ENCODE peak calls at places on chromosomes 3 and 15, in eight cellular contexts. One of them, this sample, is unnamed.

GRCh38 chr3:134325722-134326121 is 48.5 kb downstream of the AMOTL2 start:
- DNase-seq in activated B cell treated with CpG ODN at 0.5 μM for 24 hours: no peak
- DNase-seq in cerebellum: no peak
- DNase-seq in endothelial cell: no peak
- DNase-seq in DMS79: no peak
- DNase-seq in glutamatergic neuron: no peak
- DNase-seq in activated CD8-positive, alpha-beta memory T cell treated with anti-CD3 and anti-CD28 coated beads, Interleukin-2, amount 50 U/mL, for 4 hours: no peak
- DNase-seq in stimulated activated CD8-positive, alpha-beta memory T cell treated with anti-CD3 and anti-CD28 coated beads, Interleukin-7, amount 100 ng/mL, for 4 hours: no peak
- DNase-seq in this sample: no peak

GRCh38 chr3:125143982-125144652 is 68.4 kb downstream of the SLC12A8 start:
- DNase-seq in activated B cell treated with CpG ODN at 0.5 μM for 24 hours: no peak
- DNase-seq in cerebellum: no peak
- DNase-seq in endothelial cell: no peak
- DNase-seq in DMS79: no peak
- DNase-seq in glutamatergic neuron: no peak
- DNase-seq in activated CD8-positive, alpha-beta memory T cell treated with anti-CD3 and anti-CD28 coated beads, Interleukin-2, amount 50 U/mL, for 4 hours: no peak
- DNase-seq in stimulated activated CD8-positive, alpha-beta memory T cell treated with anti-CD3 and anti-CD28 coated beads, Interleukin-7, amount 100 ng/mL, for 4 hours: no peak
- DNase-seq in this sample: no peak

GRCh38 chr15:90420488-90420850 is 32.4 kb downstream of the IQGAP1 start:
- DNase-seq in activated B cell treated with CpG ODN at 0.5 μM for 24 hours: no peak
- DNase-seq in cerebellum: no peak
- DNase-seq in endothelial cell: no peak
- DNase-seq in DMS79: no peak
- DNase-seq in glutamatergic neuron: no peak
- DNase-seq in activated CD8-positive, alpha-beta memory T cell treated with anti-CD3 and anti-CD28 coated beads, Interleukin-2, amount 50 U/mL, for 4 hours: no peak
- DNase-seq in stimulated activated CD8-positive, alpha-beta memory T cell treated with anti-CD3 and anti-CD28 coated beads, Interleukin-7, amount 100 ng/mL, for 4 hours: no peak
- DNase-seq in this sample: no peak

GRCh38 chr15:81088496-81088895 is 45.6 kb upstream of the CFAP161 start:
- DNase-seq in activated B cell treated with CpG ODN at 0.5 μM for 24 hours: no peak
- DNase-seq in cerebellum: no peak
- DNase-seq in endothelial cell: no peak
- DNase-seq in DMS79: no peak
- DNase-seq in glutamatergic neuron: no peak
- DNase-seq in activated CD8-positive, alpha-beta memory T cell treated with anti-CD3 and anti-CD28 coated beads, Interleukin-2, amount 50 U/mL, for 4 hours: no peak
- DNase-seq in stimulated activated CD8-positive, alpha-beta memory T cell treated with anti-CD3 and anti-CD28 coated beads, Interleukin-7, amount 100 ng/mL, for 4 hours: no peak
- DNase-seq in this sample: no peak

GRCh38 chr15:82764740-82765139 is 41.1 kb downstream of the FSD2 start:
- DNase-seq in activated B cell treated with CpG ODN at 0.5 μM for 24 hours: no peak
- DNase-seq in cerebellum: no peak
- DNase-seq in endothelial cell: no peak
- DNase-seq in DMS79: no peak
- DNase-seq in glutamatergic neuron: no peak
- DNase-seq in activated CD8-positive, alpha-beta memory T cell treated with anti-CD3 and anti-CD28 coated beads, Interleukin-2, amount 50 U/mL, for 4 hours: no peak
- DNase-seq in stimulated activated CD8-positive, alpha-beta memory T cell treated with anti-CD3 and anti-CD28 coated beads, Interleukin-7, amount 100 ng/mL, for 4 hours: no peak
- DNase-seq in this sample: no peak

GRCh38 chr3:159785276-159785675 is 203.4 kb upstream of the IL12A start:
- DNase-seq in activated B cell treated with CpG ODN at 0.5 μM for 24 hours: no peak
- DNase-seq in cerebellum: no peak
- DNase-seq in endothelial cell: no peak
- DNase-seq in DMS79: no peak
- DNase-seq in glutamatergic neuron: no peak
- DNase-seq in activated CD8-positive, alpha-beta memory T cell treated with anti-CD3 and anti-CD28 coated beads, Interleukin-2, amount 50 U/mL, for 4 hours: no peak
- DNase-seq in stimulated activated CD8-positive, alpha-beta memory T cell treated with anti-CD3 and anti-CD28 coated beads, Interleukin-7, amount 100 ng/mL, for 4 hours: no peak
- DNase-seq in this sample: no peak

GRCh38 chr3:102415553-102415952 is 19.3 kb upstream of the ZPLD1 start:
- DNase-seq in activated B cell treated with CpG ODN at 0.5 μM for 24 hours: no peak
- DNase-seq in cerebellum: no peak
- DNase-seq in endothelial cell: no peak
- DNase-seq in DMS79: no peak
- DNase-seq in glutamatergic neuron: no peak
- DNase-seq in activated CD8-positive, alpha-beta memory T cell treated with anti-CD3 and anti-CD28 coated beads, Interleukin-2, amount 50 U/mL, for 4 hours: no peak
- DNase-seq in stimulated activated CD8-positive, alpha-beta memory T cell treated with anti-CD3 and anti-CD28 coated beads, Interleukin-7, amount 100 ng/mL, for 4 hours: no peak
- DNase-seq in this sample: no peak

GRCh38 chr15:32677238-32677750 is 35.8 kb downstream of the SCG5 start:
- DNase-seq in activated B cell treated with CpG ODN at 0.5 μM for 24 hours: no peak
- DNase-seq in cerebellum: no peak
- DNase-seq in endothelial cell: no peak
- DNase-seq in DMS79: peak
- DNase-seq in glutamatergic neuron: no peak
- DNase-seq in activated CD8-positive, alpha-beta memory T cell treated with anti-CD3 and anti-CD28 coated beads, Interleukin-2, amount 50 U/mL, for 4 hours: no peak
- DNase-seq in stimulated activated CD8-positive, alpha-beta memory T cell treated with anti-CD3 and anti-CD28 coated beads, Interleukin-7, amount 100 ng/mL, for 4 hours: no peak
- DNase-seq in this sample: no peak

GRCh38 chr15:100994597-100995446 is 75.7 kb downstream of the LRRK1 start:
- DNase-seq in activated B cell treated with CpG ODN at 0.5 μM for 24 hours: no peak
- DNase-seq in cerebellum: no peak
- DNase-seq in endothelial cell: no peak
- DNase-seq in DMS79: peak
- DNase-seq in glutamatergic neuron: no peak
- DNase-seq in activated CD8-positive, alpha-beta memory T cell treated with anti-CD3 and anti-CD28 coated beads, Interleukin-2, amount 50 U/mL, for 4 hours: no peak
- DNase-seq in stimulated activated CD8-positive, alpha-beta memory T cell treated with anti-CD3 and anti-CD28 coated beads, Interleukin-7, amount 100 ng/mL, for 4 hours: no peak
- DNase-seq in this sample: no peak

GRCh38 chr15:74548236-74548635 is 7.2 kb downstream of the ARID3B start:
- DNase-seq in activated B cell treated with CpG ODN at 0.5 μM for 24 hours: no peak
- DNase-seq in cerebellum: no peak
- DNase-seq in endothelial cell: no peak
- DNase-seq in DMS79: no peak
- DNase-seq in glutamatergic neuron: no peak
- DNase-seq in activated CD8-positive, alpha-beta memory T cell treated with anti-CD3 and anti-CD28 coated beads, Interleukin-2, amount 50 U/mL, for 4 hours: no peak
- DNase-seq in stimulated activated CD8-positive, alpha-beta memory T cell treated with anti-CD3 and anti-CD28 coated beads, Interleukin-7, amount 100 ng/mL, for 4 hours: no peak
- DNase-seq in this sample: no peak

GRCh38 chr3:46824561-46824960 is 38.7 kb downstream of the MYL3 start:
- DNase-seq in activated B cell treated with CpG ODN at 0.5 μM for 24 hours: no peak
- DNase-seq in cerebellum: no peak
- DNase-seq in endothelial cell: no peak
- DNase-seq in DMS79: no peak
- DNase-seq in glutamatergic neuron: no peak
- DNase-seq in activated CD8-positive, alpha-beta memory T cell treated with anti-CD3 and anti-CD28 coated beads, Interleukin-2, amount 50 U/mL, for 4 hours: no peak
- DNase-seq in stimulated activated CD8-positive, alpha-beta memory T cell treated with anti-CD3 and anti-CD28 coated beads, Interleukin-7, amount 100 ng/mL, for 4 hours: no peak
- DNase-seq in this sample: no peak

GRCh38 chr3:52352566-52352965 is 36.4 kb downstream of the DNAH1 start:
- DNase-seq in activated B cell treated with CpG ODN at 0.5 μM for 24 hours: no peak
- DNase-seq in cerebellum: no peak
- DNase-seq in endothelial cell: no peak
- DNase-seq in DMS79: peak
- DNase-seq in glutamatergic neuron: no peak
- DNase-seq in activated CD8-positive, alpha-beta memory T cell treated with anti-CD3 and anti-CD28 coated beads, Interleukin-2, amount 50 U/mL, for 4 hours: no peak
- DNase-seq in stimulated activated CD8-positive, alpha-beta memory T cell treated with anti-CD3 and anti-CD28 coated beads, Interleukin-7, amount 100 ng/mL, for 4 hours: no peak
- DNase-seq in this sample: peak

GRCh38 chr3:632571-633170 is 436.1 kb downstream of the CHL1 start:
- DNase-seq in activated B cell treated with CpG ODN at 0.5 μM for 24 hours: no peak
- DNase-seq in cerebellum: peak
- DNase-seq in endothelial cell: peak
- DNase-seq in DMS79: no peak
- DNase-seq in glutamatergic neuron: peak
- DNase-seq in activated CD8-positive, alpha-beta memory T cell treated with anti-CD3 and anti-CD28 coated beads, Interleukin-2, amount 50 U/mL, for 4 hours: no peak
- DNase-seq in stimulated activated CD8-positive, alpha-beta memory T cell treated with anti-CD3 and anti-CD28 coated beads, Interleukin-7, amount 100 ng/mL, for 4 hours: no peak
- DNase-seq in this sample: no peak

GRCh38 chr3:39205919-39206516 is 13.6 kb upstream of the XIRP1 start:
- DNase-seq in activated B cell treated with CpG ODN at 0.5 μM for 24 hours: no peak
- DNase-seq in cerebellum: no peak
- DNase-seq in endothelial cell: no peak
- DNase-seq in DMS79: no peak
- DNase-seq in glutamatergic neuron: no peak
- DNase-seq in activated CD8-positive, alpha-beta memory T cell treated with anti-CD3 and anti-CD28 coated beads, Interleukin-2, amount 50 U/mL, for 4 hours: no peak
- DNase-seq in stimulated activated CD8-positive, alpha-beta memory T cell treated with anti-CD3 and anti-CD28 coated beads, Interleukin-7, amount 100 ng/mL, for 4 hours: no peak
- DNase-seq in this sample: no peak